ENCODE peak calls at places on chromosomes 2 and 18, in four cellular contexts. U, V, B and D are unnamed samples.

GRCh38 chr2:17124575-17125318 is 393.5 kb downstream of the RAD51AP2 start:
- DNase-seq in U (no peak), V (no peak), B (no peak), D (no peak)

GRCh38 chr2:167191588-167191987 is 303.3 kb downstream of the XIRP2 start:
- DNase-seq in U (peak; percentile 41), V (no peak), B (no peak), D (no peak)

GRCh38 chr2:111912547-111912946 is 14.1 kb downstream of the MERTK start:
- DNase-seq in U (no peak), V (no peak), B (no peak), D (no peak)

GRCh38 chr2:234003972-234004617 is 46.4 kb upstream of the SPP2 start:
- DNase-seq in U (peak; percentile 95), V (peak; percentile 33), B (no peak), D (peak; percentile 33)

GRCh38 chr2:98175811-98176210 is 88.8 kb downstream of the VWA3B start:
- DNase-seq in U (no peak), V (peak; percentile 67), B (no peak), D (peak; percentile 86)

GRCh38 chr2:173048901-173049661 is 26.6 kb upstream of the MAP3K20 start:
- DNase-seq in U (peak; percentile 98), V (no peak), B (no peak), D (no peak)

GRCh38 chr18:48878471-48878870 is 72.3 kb downstream of the SMAD7 start:
- DNase-seq in U (no peak), V (no peak), B (no peak), D (no peak)

GRCh38 chr2:144004742-144005141 is 515.2 kb downstream of the ZEB2 start:
- DNase-seq in U (no peak), V (no peak), B (no peak), D (peak; percentile 11)

GRCh38 chr18:80167331-80167730 is 58.3 kb downstream of the ADNP2 start:
- DNase-seq in U (no peak), V (no peak), B (no peak), D (no peak)

GRCh38 chr2:105888625-105889024 is 143.9 kb downstream of the NCK2 start:
- DNase-seq in U (no peak), V (no peak), B (no peak), D (peak; percentile 80)

GRCh38 chr2:96145028-96145939 is at the start of gene DUSP2:
- DNase-seq in U (peak; percentile 59), V (peak; percentile 72), B (peak; percentile 81), D (peak; percentile 75)

GRCh38 chr2:218643751-218644310 is 15.6 kb downstream of the ZNF142 start:
- DNase-seq in U (no peak), V (no peak), B (no peak), D (no peak)

GRCh38 chr2:6078414-6078813 is 386.2 kb downstream of the SOX11 start:
- DNase-seq in U (no peak), V (no peak), B (no peak), D (no peak)

GRCh38 chr2:80288576-80288975 is 16.0 kb downstream of the LRRTM1 start:
- DNase-seq in U (no peak), V (no peak), B (no peak), D (peak; percentile 7)

GRCh38 chr2:159071190-159071915 is 102.9 kb downstream of the TANC1 start:
- DNase-seq in U (peak; percentile 59), V (no peak), B (no peak), D (no peak)

GRCh38 chr2:174117951-174118930 is 130.1 kb downstream of the OLA1 start:
- DNase-seq in U (peak; percentile 89), V (peak; percentile 34), B (no peak), D (peak; percentile 63)

GRCh38 chr2:95377216-95377530 is 25.3 kb upstream of the FAHD2A start:
- DNase-seq in U (no peak), V (peak; percentile 23), B (no peak), D (no peak)

GRCh38 chr2:119647440-119648169 is 31.4 kb upstream of the TMEM177 start:
- DNase-seq in U (peak; percentile 61), V (no peak), B (no peak), D (no peak)

GRCh38 chr2:75199428-75200011 is at the start of gene TACR1:
- DNase-seq in U (peak; percentile 73), V (peak; percentile 69), B (peak; percentile 66), D (peak; percentile 77)

GRCh38 chr18:55404811-55405654 is 183.0 kb downstream of the TCF4 start:
- DNase-seq in U (no peak), V (no peak), B (no peak), D (no peak)

GRCh38 chr18:55402731-55403405 is 185.1 kb downstream of the TCF4 start:
- DNase-seq in U (no peak), V (no peak), B (no peak), D (no peak)

GRCh38 chr18:55401638-55402191 is 186.3 kb downstream of the TCF4 start:
- DNase-seq in U (peak; percentile 87), V (peak; percentile 69), B (no peak), D (peak; percentile 96)

GRCh38 chr18:55404136-55404810 is 183.7 kb downstream of the TCF4 start:
- DNase-seq in U (no peak), V (no peak), B (no peak), D (no peak)

DNA sequence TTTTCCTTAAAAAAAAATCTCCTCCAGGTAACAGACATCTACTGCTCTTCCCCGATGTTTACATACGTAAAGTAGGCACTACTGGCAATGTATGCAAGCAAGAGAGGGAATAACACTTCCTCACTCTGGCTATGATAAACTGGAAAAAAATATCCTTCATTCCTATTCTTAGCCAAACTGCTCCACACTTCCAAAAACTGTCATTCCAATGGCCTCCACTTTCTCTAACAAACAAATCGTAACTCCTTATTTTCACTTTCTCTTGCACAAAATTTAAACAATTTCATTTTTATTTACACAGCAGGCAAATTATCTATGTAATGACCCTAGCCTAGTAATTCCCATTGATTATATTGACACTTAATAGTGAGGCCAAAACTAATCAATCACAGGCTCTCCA is 184.4 kb downstream of the TCF4 start:
- DNase-seq in U (no peak), V (no peak), B (no peak), D (no peak)
- H3K4me2 ChIP-seq in U (peak overlapping the region; percentile 75), V (no peak overlapping the region), B (no peak overlapping the region), D (no peak overlapping the region)

DNA sequence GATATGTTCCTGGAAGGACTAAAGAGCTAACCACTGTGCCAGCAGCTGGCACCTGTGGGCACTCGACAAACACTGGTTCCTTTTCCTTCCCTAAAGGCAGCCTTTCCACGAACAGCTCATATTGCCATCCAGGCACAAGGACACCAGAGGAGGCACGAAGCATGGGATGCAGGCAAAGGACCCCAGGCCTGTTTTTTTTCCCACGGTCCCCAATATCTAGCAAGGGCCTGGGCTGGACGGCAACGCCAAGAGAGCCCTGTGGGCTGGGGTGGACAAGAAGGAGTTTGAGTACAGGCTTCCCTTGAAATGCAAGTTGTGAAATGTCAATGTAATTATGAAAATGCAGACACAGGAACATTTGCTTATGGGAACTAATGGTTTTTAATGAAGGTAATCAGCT is 135.9 kb downstream of the CYP26B1 start:
- DNase-seq in U (no peak), V (peak; percentile 9), B (peak; percentile 37), D (no peak)
- H2AK5ac ChIP-seq in U (no peak overlapping the region), V (no peak overlapping the region), B (no peak overlapping the region), D (no peak overlapping the region)

DNA sequence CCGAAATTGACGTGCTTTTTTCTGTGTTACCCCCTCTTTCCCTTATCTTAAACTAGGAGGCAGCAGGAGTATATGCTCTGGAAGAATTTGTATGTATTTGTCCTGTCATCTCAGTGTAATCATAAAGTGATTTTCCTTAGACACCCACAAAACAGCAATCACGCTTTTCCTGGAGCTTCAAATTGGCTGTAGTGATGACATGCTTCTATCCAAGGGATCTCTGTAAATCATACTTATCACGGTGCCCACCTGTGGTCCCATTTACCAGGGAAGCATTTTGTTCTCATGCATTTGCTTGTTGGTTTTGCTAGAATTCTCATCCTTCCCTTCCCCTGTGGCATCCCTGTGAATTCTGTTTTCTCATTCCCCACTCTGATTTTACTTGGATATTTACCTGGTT is 220.8 kb upstream of the THUMPD2 start:
- DNase-seq in U (peak; percentile 22), V (no peak), B (no peak), D (no peak)
- H4K5ac ChIP-seq in U (peak overlapping the region; percentile 57), V (no peak overlapping the region), B (no peak overlapping the region), D (no peak overlapping the region)

DNA sequence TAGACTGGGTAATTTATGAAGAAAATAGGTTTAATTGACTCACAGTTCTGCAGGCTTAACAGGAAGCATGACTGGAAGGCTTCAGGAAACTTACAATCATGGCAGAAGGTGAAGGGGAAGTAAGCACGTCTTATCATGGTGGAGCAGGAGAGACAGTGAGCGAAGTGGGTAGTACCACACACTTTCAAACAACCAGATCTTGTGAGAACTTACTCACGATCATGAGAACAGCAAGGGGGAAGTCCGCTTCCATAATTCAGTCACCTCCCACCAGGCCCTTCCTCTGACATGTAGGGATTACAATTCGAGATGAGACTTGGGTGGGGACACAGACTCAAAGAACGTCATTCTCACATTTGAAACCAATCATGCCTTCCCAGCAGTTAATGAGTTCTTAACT is 260.1 kb upstream of the FAM98A start:
- DNase-seq in U (no peak), V (no peak), B (no peak), D (peak; percentile 5)
- H3K4me2 ChIP-seq in U (no peak overlapping the region), V (no peak overlapping the region), B (no peak overlapping the region), D (no peak overlapping the region)

DNA sequence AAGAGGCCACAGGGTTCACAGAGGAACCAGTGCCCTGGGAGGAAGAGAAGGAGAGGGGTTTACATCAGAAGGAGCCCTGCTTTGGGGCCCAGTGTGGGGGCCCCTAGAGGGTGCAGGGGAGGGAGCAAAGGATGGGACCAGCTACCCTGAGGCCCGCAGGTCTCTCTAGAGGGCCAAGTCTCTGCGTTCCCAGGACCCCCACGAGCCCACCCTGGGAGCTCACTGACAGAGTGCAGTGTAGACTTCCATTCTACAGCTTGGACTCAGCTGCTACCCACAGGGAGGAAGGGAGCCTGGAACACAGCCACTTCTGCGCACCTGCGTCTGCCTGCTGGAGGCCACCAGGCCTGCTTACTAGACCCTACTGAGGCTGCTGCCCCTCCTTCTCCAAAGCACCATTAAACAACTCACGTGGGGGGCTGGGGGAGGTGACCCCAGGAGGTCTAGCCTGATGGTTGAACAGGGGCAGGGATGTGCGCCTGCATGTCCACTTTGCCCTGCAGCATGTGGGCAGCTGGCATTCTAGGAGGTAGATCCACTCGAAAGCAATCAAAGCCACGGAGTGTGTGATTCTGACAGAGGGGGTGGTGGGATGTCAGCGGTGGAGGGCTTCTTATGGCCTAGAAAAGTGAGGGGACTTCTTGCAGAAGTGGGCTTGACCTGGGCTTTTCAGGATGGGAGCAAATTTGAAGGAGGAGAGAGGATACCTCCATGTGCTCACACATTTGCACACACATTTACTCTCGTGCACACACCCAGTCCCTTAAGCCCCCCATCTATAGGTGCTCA is 90.2 kb downstream of the ZFP36L2 start:
- DNase-seq in U (no peak), V (no peak), B (no peak), D (no peak)
- H2AK5ac ChIP-seq in U (no peak overlapping the region), V (no peak overlapping the region), B (peak overlapping the region; percentile 29), D (no peak overlapping the region)